ENCODE peak calls at places on chromosomes 5 and 9, in five cellular contexts. One of them, this sample, is unnamed.

GRCh38 chr9:76180541-76180940 is 213.7 kb downstream of the RFK start:
- DNase-seq in DND-41: no peak
- DNase-seq in body of pancreas: no peak
- DNase-seq in GM12878: no peak
- DNase-seq in A673: no peak
- DNase-seq in this sample: peak

GRCh38 chr9:34576943-34577634 is 12.4 kb downstream of the CNTFR start:
- DNase-seq in DND-41: no peak
- DNase-seq in GM12878: no peak
- DNase-seq in A673: no peak
- DNase-seq in body of pancreas: peak
- DNase-seq in this sample: no peak

GRCh38 chr5:180208435-180209081 is 453 bp downstream of the RASGEF1C start:
- DNase-seq in DND-41: no peak
- DNase-seq in GM12878: no peak
- DNase-seq in A673: peak
- DNase-seq in body of pancreas: peak
- DNase-seq in this sample: peak

GRCh38 chr5:51632794-51633193 is 249.5 kb downstream of the ISL1 start:
- DNase-seq in DND-41: no peak
- DNase-seq in GM12878: no peak
- DNase-seq in A673: no peak
- DNase-seq in body of pancreas: no peak
- DNase-seq in this sample: no peak

GRCh38 chr9:21679432-21679831 is 123.0 kb upstream of the MTAP start:
- DNase-seq in A673: peak
- DNase-seq in GM12878: no peak
- DNase-seq in DND-41: no peak
- DNase-seq in body of pancreas: no peak
- DNase-seq in this sample: no peak

GRCh38 chr9:84857224-84857623 is 187.7 kb downstream of the NTRK2 start:
- DNase-seq in GM12878: no peak
- DNase-seq in DND-41: no peak
- DNase-seq in A673: peak
- DNase-seq in body of pancreas: no peak
- DNase-seq in this sample: no peak

GRCh38 chr5:3411363-3411762 is 184.3 kb upstream of the IRX1 start:
- DNase-seq in A673: no peak
- DNase-seq in body of pancreas: no peak
- DNase-seq in DND-41: peak
- DNase-seq in GM12878: no peak
- DNase-seq in this sample: no peak

GRCh38 chr5:180207593-180207992 is 1.4 kb downstream of the RASGEF1C start:
- DNase-seq in GM12878: no peak
- DNase-seq in DND-41: no peak
- DNase-seq in body of pancreas: no peak
- DNase-seq in A673: no peak
- DNase-seq in this sample: no peak

DNA sequence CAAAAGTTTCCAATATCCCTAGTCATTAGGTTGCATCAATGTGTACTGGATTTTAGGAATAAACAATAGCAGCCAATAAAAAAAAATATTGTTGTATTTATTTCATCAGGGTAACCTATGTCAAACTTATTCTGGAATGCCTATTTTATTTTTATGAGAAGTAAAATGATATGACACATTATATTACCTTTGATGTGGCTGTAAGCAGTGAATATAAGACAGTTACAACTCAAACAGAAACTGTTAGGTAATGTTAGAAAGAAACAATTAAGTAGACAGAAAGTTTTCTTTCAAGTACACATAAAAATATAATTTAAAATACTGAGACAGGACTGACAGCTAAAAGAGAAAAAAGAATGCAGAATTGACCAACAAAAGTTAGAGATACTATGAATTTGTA is 65.5 kb downstream of the GNG10 start:
- DNase-seq in body of pancreas: no peak
- DNase-seq in A673: no peak
- DNase-seq in GM12878: no peak
- DNase-seq in DND-41: no peak
- DNase-seq in this sample: no peak
- H3K27ac ChIP-seq in body of pancreas: no peak
- H3K27ac ChIP-seq in A673: no peak
- H3K27ac ChIP-seq in GM12878: no peak
- H3K27ac ChIP-seq in DND-41: no peak
- H3K27ac ChIP-seq in this sample: no peak

GRCh38 chr9:129572517-129572916 is 48.4 kb downstream of the C9orf50 start:
- DNase-seq in A673: no peak
- DNase-seq in GM12878: no peak
- DNase-seq in DND-41: no peak
- DNase-seq in body of pancreas: no peak
- DNase-seq in this sample: no peak
- H3K27ac ChIP-seq in A673: no peak
- H3K27ac ChIP-seq in GM12878: no peak
- H3K27ac ChIP-seq in DND-41: no peak
- H3K27ac ChIP-seq in body of pancreas: no peak
- H3K27ac ChIP-seq in this sample: no peak

GRCh38 chr5:128100860-128101557 is 17.4 kb downstream of the SLC12A2 start:
- DNase-seq in GM12878: no peak
- DNase-seq in DND-41: no peak
- DNase-seq in body of pancreas: no peak
- DNase-seq in A673: no peak
- DNase-seq in this sample: no peak
- H3K27ac ChIP-seq in GM12878: no peak
- H3K27ac ChIP-seq in DND-41: no peak
- H3K27ac ChIP-seq in body of pancreas: no peak
- H3K27ac ChIP-seq in A673: no peak
- H3K27ac ChIP-seq in this sample: no peak

GRCh38 chr5:157265714-157266285 is at the start of gene CYFIP2:
- DNase-seq in DND-41: peak
- DNase-seq in GM12878: no peak
- DNase-seq in body of pancreas: peak
- DNase-seq in A673: peak
- DNase-seq in this sample: no peak

GRCh38 chr5:157266286-157267007 is 524 bp downstream of the CYFIP2 start:
- DNase-seq in body of pancreas: peak
- DNase-seq in A673: no peak
- DNase-seq in DND-41: peak
- DNase-seq in GM12878: no peak
- DNase-seq in this sample: no peak

GRCh38 chr5:157267766-157268480 is 2.0 kb downstream of the CYFIP2 start:
- DNase-seq in DND-41: no peak
- DNase-seq in A673: no peak
- DNase-seq in GM12878: no peak
- DNase-seq in body of pancreas: no peak
- DNase-seq in this sample: no peak

GRCh38 chr5:157269165-157269671 is 3.3 kb downstream of the CYFIP2 start:
- DNase-seq in body of pancreas: no peak
- DNase-seq in DND-41: no peak
- DNase-seq in A673: no peak
- DNase-seq in GM12878: no peak
- DNase-seq in this sample: no peak

GRCh38 chr5:157267025-157267424 is 1.1 kb downstream of the CYFIP2 start:
- DNase-seq in DND-41: no peak
- DNase-seq in body of pancreas: no peak
- DNase-seq in A673: no peak
- DNase-seq in GM12878: no peak
- DNase-seq in this sample: no peak
- H3K27ac ChIP-seq in DND-41: peak
- H3K27ac ChIP-seq in body of pancreas: peak
- H3K27ac ChIP-seq in A673: no peak
- H3K27ac ChIP-seq in GM12878: peak
- H3K27ac ChIP-seq in this sample: no peak

This sample was measured in PC-9.